ENCODE peak calls at places on chromosomes 2 and 18, in nine cellular contexts. I is stimulated activated CD4-positive, alpha-beta T cell treated with anti-CD3 and anti-CD28 coated beads, Interleukin-15, amount 100 ng/mL, for 48 hours; D is NCI-H774; K is mesendoderm; R is H54; L is hepatic stellate cell; O is HTR-8/SVneo; W is activated CD8-positive, alpha-beta memory T cell treated with anti-CD3 and anti-CD28 coated beads, Interleukin-2, amount 50 U/mL, for 48 hours; T is activated naive CD8-positive, alpha-beta T cell treated with anti-CD3 and anti-CD28 coated beads for 36 hours. N is an unnamed sample.

GRCh38 chr2:136765256-136765735 is at the start of gene THSD7B:
- DNase-seq in K (no peak), D (no peak), T (peak), O (no peak), W (peak), L (peak), R (no peak), I (no peak), N (no peak)

GRCh38 chr18:13301691-13302469 is 83.3 kb downstream of the LDLRAD4 start:
- DNase-seq in W (no peak), O (no peak), L (no peak), T (no peak), I (no peak), D (no peak), R (no peak), K (no peak), N (no peak)

GRCh38 chr18:50694147-50694546 is 125.7 kb downstream of the MRO start:
- DNase-seq in I (no peak), D (no peak), O (no peak), W (no peak), L (no peak), R (no peak), K (no peak), T (no peak), N (no peak)

GRCh38 chr2:9539530-9539929 is 16.1 kb downstream of the ADAM17 start:
- DNase-seq in T (no peak), D (no peak), K (no peak), O (no peak), W (no peak), R (no peak), I (no peak), L (no peak), N (no peak)

GRCh38 chr2:147223553-147223952 is 621.3 kb upstream of the ACVR2A start:
- DNase-seq in L (no peak), K (no peak), D (no peak), W (no peak), T (no peak), I (no peak), O (no peak), R (no peak), N (no peak)

GRCh38 chr2:29236074-29236473 is 120.9 kb downstream of the CLIP4 start:
- DNase-seq in K (no peak), L (no peak), D (no peak), T (no peak), O (no peak), R (no peak), W (no peak), I (no peak), N (no peak)

GRCh38 chr2:143329288-143329687 is 200.1 kb downstream of the ARHGAP15 start:
- DNase-seq in I (no peak), T (peak), R (no peak), K (no peak), D (no peak), W (no peak), L (no peak), O (no peak), N (no peak)

GRCh38 chr2:204550738-204551137 is 5.5 kb downstream of the PARD3B start:
- DNase-seq in L (peak), T (no peak), R (no peak), D (no peak), W (no peak), O (no peak), K (peak), I (no peak), N (no peak)

GRCh38 chr18:61530681-61531080 is 197.5 kb downstream of the CDH20 start:
- DNase-seq in K (no peak), D (no peak), O (no peak), I (no peak), R (no peak), L (no peak), W (no peak), T (no peak), N (no peak)

GRCh38 chr18:25253136-25253535 is 98.8 kb downstream of the ZNF521 start:
- DNase-seq in I (no peak), O (no peak), T (no peak), R (no peak), D (no peak), K (no peak), L (no peak), W (no peak), N (no peak)

GRCh38 chr2:12106440-12107080 is 360.1 kb downstream of the LPIN1 start:
- DNase-seq in I (peak), K (no peak), T (peak), W (peak), R (peak), O (peak), L (peak), D (no peak), N (peak)

GRCh38 chr2:112691761-112692370 is 29.0 kb upstream of the NT5DC4 start:
- DNase-seq in D (no peak), K (no peak), T (no peak), O (no peak), I (peak), L (no peak), R (no peak), W (peak), N (no peak)

GRCh38 chr2:108165750-108166149 is 74.0 kb upstream of the SULT1C3 start:
- DNase-seq in O (no peak), T (no peak), R (no peak), D (no peak), L (no peak), I (no peak), W (no peak), K (no peak), N (no peak)

GRCh38 chr2:88458633-88459032 is 6.1 kb upstream of the FOXI3 start:
- DNase-seq in L (no peak), R (no peak), K (peak), O (no peak), W (no peak), D (no peak), I (no peak), T (no peak), N (no peak)

GRCh38 chr2:112784199-112785189 is at the start of gene IL1A:
- DNase-seq in D (no peak), I (no peak), T (no peak), W (no peak), R (peak), O (no peak), K (peak), L (no peak), N (peak)

GRCh38 chr2:237966565-237967462 is at the start of gene UBE2F:
- DNase-seq in L (peak), D (peak), R (peak), K (peak), T (peak), I (peak), O (peak), W (peak), N (peak)

GRCh38 chr2:208984376-208985100 is 439.3 kb upstream of the MAP2 start:
- DNase-seq in O (no peak), R (no peak), K (no peak), I (no peak), W (no peak), L (no peak), D (no peak), T (no peak), N (no peak)

GRCh38 chr18:68699043-68699442 is 15.9 kb downstream of the TMX3 start:
- DNase-seq in K (no peak), W (no peak), D (no peak), T (no peak), R (no peak), L (no peak), I (no peak), O (no peak), N (no peak)

GRCh38 chr2:219688560-219689445 is 61.4 kb downstream of the SLC4A3 start:
- DNase-seq in R (peak), T (no peak), D (no peak), K (no peak), W (no peak), I (no peak), L (peak), O (peak), N (no peak)

GRCh38 chr2:105373344-105373781 is 25.5 kb downstream of the FHL2 start:
- DNase-seq in K (no peak), R (no peak), W (no peak), L (no peak), D (no peak), O (no peak), I (no peak), T (no peak), N (no peak)

GRCh38 chr2:6578417-6578816 is 287.3 kb downstream of the CMPK2 start:
- DNase-seq in T (no peak), W (no peak), R (no peak), O (no peak), L (no peak), K (no peak), I (no peak), D (no peak), N (no peak)

GRCh38 chr18:55488473-55488872 is 99.5 kb downstream of the TCF4 start:
- DNase-seq in D (peak), O (no peak), I (no peak), T (no peak), K (peak), L (no peak), R (no peak), W (no peak), N (no peak)

GRCh38 chr18:24763765-24764548 is 303.5 kb downstream of the HRH4 start:
- DNase-seq in O (no peak), K (no peak), R (no peak), T (no peak), D (no peak), I (no peak), L (no peak), W (no peak), N (no peak)

GRCh38 chr2:62643100-62643471 is 62.4 kb upstream of the EHBP1 start:
- DNase-seq in R (no peak), L (no peak), D (no peak), O (no peak), K (no peak), W (no peak), T (no peak), I (no peak), N (no peak)

GRCh38 chr2:43924463-43924862 is 71.3 kb downstream of the LRPPRC start:
- DNase-seq in K (no peak), I (no peak), D (no peak), W (no peak), R (no peak), L (no peak), T (no peak), O (no peak), N (no peak)

GRCh38 chr2:11067221-11068078 is 87.8 kb upstream of the SLC66A3 start:
- DNase-seq in R (no peak), O (no peak), T (no peak), W (no peak), I (no peak), K (no peak), D (no peak), L (no peak), N (no peak)

GRCh38 chr2:235605306-235605998 is 111.6 kb downstream of the AGAP1 start:
- DNase-seq in L (peak), R (peak), T (no peak), O (no peak), W (no peak), I (no peak), K (peak), D (peak), N (no peak)

GRCh38 chr2:128775064-128775347 is 456.3 kb upstream of the HS6ST1 start:
- DNase-seq in L (no peak), O (no peak), T (no peak), K (no peak), I (no peak), R (no peak), D (no peak), W (no peak), N (no peak)

GRCh38 chr2:8515864-8516533 is 165.9 kb upstream of the ID2 start:
- DNase-seq in W (no peak), D (peak), K (no peak), R (no peak), I (no peak), O (no peak), L (no peak), T (no peak), N (no peak)

GRCh38 chr2:236986524-236987330 is 99.0 kb upstream of the COPS8 start:
- DNase-seq in W (no peak), T (no peak), L (no peak), O (no peak), D (peak), R (no peak), K (no peak), I (no peak), N (no peak)

GRCh38 chr2:241860184-241861078 is 1.7 kb upstream of the PDCD1 start:
- DNase-seq in L (no peak), W (peak), T (peak), I (no peak), R (no peak), D (no peak), O (no peak), K (no peak), N (no peak)

GRCh38 chr18:57121542-57122112 is 25.3 kb upstream of the BOD1L2 start:
- DNase-seq in R (no peak), I (no peak), D (no peak), K (peak), T (no peak), L (no peak), O (no peak), W (no peak), N (no peak)

GRCh38 chr2:233480490-233481202 is 85.9 kb downstream of the USP40 start:
- DNase-seq in T (no peak), L (no peak), K (no peak), I (no peak), O (no peak), R (no peak), D (no peak), W (no peak), N (no peak)

GRCh38 chr2:205797866-205798265 is 115.6 kb downstream of the NRP2 start:
- DNase-seq in R (no peak), I (no peak), K (no peak), L (no peak), W (no peak), D (no peak), T (no peak), O (no peak), N (no peak)

GRCh38 chr2:80396276-80396675 is 91.7 kb upstream of the LRRTM1 start:
- DNase-seq in D (no peak), L (no peak), K (no peak), W (no peak), O (no peak), T (no peak), I (no peak), R (no peak), N (no peak)

GRCh38 chr2:132837764-132838163 is 167.8 kb upstream of the LYPD1 start:
- DNase-seq in K (no peak), L (no peak), W (no peak), T (no peak), O (no peak), D (no peak), I (no peak), R (no peak), N (no peak)

GRCh38 chr2:11069566-11070185 is 85.6 kb upstream of the SLC66A3 start:
- DNase-seq in L (no peak), O (no peak), W (no peak), T (no peak), D (no peak), R (no peak), I (no peak), K (no peak), N (no peak)

GRCh38 chr2:158411748-158412147 is 44.8 kb downstream of the CCDC148 start:
- DNase-seq in I (no peak), R (no peak), D (no peak), L (no peak), K (no peak), T (no peak), O (no peak), W (no peak), N (no peak)

GRCh38 chr18:75110311-75110710 is 98.6 kb downstream of the PTGR3 start:
- DNase-seq in D (no peak), O (no peak), L (no peak), W (no peak), T (no peak), R (no peak), K (no peak), I (no peak), N (no peak)

N was measured in stimulated activated naive CD4-positive, alpha-beta T cell treated with Interleukin-2 at 50 U/mL for 16 hours.